ENCODE peak calls at places on chromosomes 6 and 20, in eight cellular contexts. R is HepG2, I is GM12865, Q is tibial nerve, A is WERI-Rb-1, D is HFFc6, Y is progenitor cell of endocrine pancreas, O is uterus. H is an unnamed sample.

GRCh38 chr6:46156701-46157100 is 14.1 kb downstream of the ENPP5 start:
- DNase-seq in Q (no peak), D (no peak), A (no peak), I (no peak), Y (no peak), O (no peak), R (no peak), H (no peak)

GRCh38 chr6:53240139-53240538 is 91.5 kb upstream of the GCM1 start:
- DNase-seq in A (no peak), O (no peak), Q (no peak), Y (no peak), I (no peak), D (no peak), R (no peak), H (no peak)

GRCh38 chr6:2935566-2936291 is 32.6 kb upstream of the SERPINB9 start:
- DNase-seq in D (no peak), R (no peak), Y (no peak), A (peak; percentile 5), I (no peak), O (no peak), Q (no peak), H (no peak)

GRCh38 chr20:23161968-23162696 is 76.0 kb upstream of the CD93 start:
- DNase-seq in Y (no peak), A (no peak), R (peak; percentile 73), Q (peak; percentile 76), D (no peak), I (peak; percentile 78), O (peak; percentile 43), H (no peak)

GRCh38 chr6:15355683-15356099 is 109.8 kb downstream of the JARID2 start:
- DNase-seq in Y (no peak), D (no peak), I (peak; percentile 47), A (no peak), R (no peak), Q (no peak), O (no peak), H (no peak)

GRCh38 chr6:116536216-116536621 is 9.3 kb downstream of the TRAPPC3L start:
- DNase-seq in R (peak; percentile 73), A (peak; percentile 11), O (no peak), Y (no peak), D (peak; percentile 62), Q (no peak), I (peak; percentile 65), H (no peak)

GRCh38 chr6:17339308-17339670 is 54.1 kb upstream of the CAP2 start:
- DNase-seq in I (no peak), A (no peak), D (no peak), R (no peak), Q (no peak), O (no peak), Y (no peak), H (no peak)

GRCh38 chr20:18001131-18001921 is 32.5 kb downstream of the MGME1 start:
- DNase-seq in Y (no peak), A (no peak), R (peak; percentile 90), O (peak; percentile 74), D (peak; percentile 12), I (no peak), Q (peak; percentile 48), H (no peak)

GRCh38 chr6:130240232-130240631 is 17.5 kb upstream of the SAMD3 start:
- DNase-seq in A (no peak), I (no peak), O (no peak), Q (no peak), Y (no peak), R (no peak), D (peak; percentile 68), H (no peak)

GRCh38 chr6:155377061-155377460 is 62.8 kb upstream of the TFB1M start:
- DNase-seq in O (no peak), I (no peak), Q (no peak), Y (no peak), R (no peak), D (peak; percentile 90), A (no peak), H (no peak)

GRCh38 chr6:2579241-2579761 is 171.4 kb downstream of the MYLK4 start:
- DNase-seq in D (no peak), R (no peak), I (no peak), Y (no peak), O (no peak), A (no peak), Q (no peak), H (no peak)

GRCh38 chr20:34791289-34792020 is 34.0 kb downstream of the NCOA6 start:
- DNase-seq in D (peak; percentile 56), A (no peak), O (no peak), I (no peak), Q (no peak), R (no peak), Y (no peak), H (no peak)

GRCh38 chr20:48826883-48827771 is 672 bp downstream of the PREX1 start:
- DNase-seq in I (peak; percentile 66), A (peak; percentile 47), O (no peak), R (no peak), Q (no peak), Y (no peak), D (no peak), H (no peak)

GRCh38 chr6:12977851-12978250 is 261.3 kb downstream of the PHACTR1 start:
- DNase-seq in R (no peak), A (no peak), Q (no peak), I (no peak), O (no peak), Y (no peak), D (no peak), H (no peak)

GRCh38 chr6:39543950-39544349 is 181.3 kb downstream of the KIF6 start:
- DNase-seq in A (no peak), Y (no peak), O (no peak), Q (no peak), D (no peak), I (no peak), R (no peak), H (no peak)

GRCh38 chr6:43037197-43037596 is 15.8 kb downstream of the RRP36 start:
- DNase-seq in A (no peak), D (no peak), O (no peak), Y (no peak), I (no peak), R (no peak), Q (no peak), H (no peak)

GRCh38 chr20:46004813-46005505 is 3.7 kb upstream of the MMP9 start:
- DNase-seq in O (no peak), I (peak; percentile 46), A (no peak), Y (no peak), R (no peak), Q (no peak), D (no peak), H (no peak)

GRCh38 chr20:16785221-16785620 is 37.1 kb downstream of the OTOR start:
- DNase-seq in O (no peak), D (peak; percentile 3), A (no peak), I (no peak), Y (no peak), R (no peak), Q (no peak), H (no peak)

GRCh38 chr20:12570371-12570770 is 438.4 kb upstream of the SPTLC3 start:
- DNase-seq in I (no peak), Q (no peak), R (peak; percentile 76), O (no peak), A (peak; percentile 82), D (no peak), Y (no peak), H (no peak)
- TF ChIP-seq CTCF in I (no peak), Q (no peak), R (peak; percentile 77), O (no peak), A (peak; percentile 81), D (no peak), Y (peak; percentile 68), H (peak; percentile 41)

GRCh38 chr6:161374971-161375873 is 101.4 kb upstream of the AGPAT4 start:
- DNase-seq in I (peak; percentile 27), R (peak; percentile 9), Q (peak; percentile 39), O (peak; percentile 43), Y (no peak), D (no peak), A (no peak), H (no peak)
- TF ChIP-seq CTCF in I (no peak), R (no peak), Q (no peak), O (no peak), Y (peak; percentile 51), D (peak; percentile 32), A (peak; percentile 36), H (no peak)

DNA sequence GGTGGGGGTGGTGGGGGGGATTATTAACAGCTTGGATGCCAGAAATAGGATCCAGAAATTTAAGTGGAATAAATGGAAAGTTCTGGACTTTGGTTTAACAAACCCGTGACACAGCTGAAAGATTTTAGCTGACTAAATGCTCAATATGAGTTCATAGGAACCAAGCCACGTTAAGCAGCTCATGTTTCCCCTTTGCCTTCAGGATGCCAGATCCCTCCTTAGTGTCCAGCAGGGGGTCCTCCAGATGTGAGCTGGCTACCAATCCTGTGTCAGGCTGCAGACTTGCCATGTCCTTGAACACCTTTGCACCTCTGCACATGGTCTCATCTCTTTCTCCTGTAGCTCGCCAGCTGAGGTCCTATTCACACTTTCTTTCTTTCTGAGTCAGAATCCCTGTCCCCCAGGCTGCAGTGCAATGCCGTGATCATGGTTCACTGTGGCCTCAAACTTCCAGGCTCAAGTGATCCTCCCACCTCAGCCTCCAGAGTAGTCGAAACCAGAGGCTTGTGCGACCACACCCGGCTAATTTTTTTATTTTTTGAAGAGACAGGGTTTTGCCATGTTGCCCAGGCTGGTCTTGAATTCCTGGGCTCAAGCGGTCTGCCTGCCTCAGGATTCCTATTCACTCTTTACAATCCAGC is 133.3 kb upstream of the ARMC2 start:
- DNase-seq in R (peak; percentile 20), A (no peak), I (no peak), Q (no peak), O (no peak), D (no peak), Y (no peak), H (no peak)
- TF ChIP-seq CTCF in R (peak; percentile 50), A (peak; percentile 23), I (no peak), Q (no peak), O (no peak), D (peak; percentile 46), Y (no peak), H (no peak)

GRCh38 chr6:134331255-134331654 is 13.3 kb upstream of the SGK1 start:
- DNase-seq in D (no peak), Y (no peak), R (no peak), Q (no peak), O (no peak), A (no peak), I (peak; percentile 52), H (no peak)

GRCh38 chr6:134330555-134330954 is 12.6 kb upstream of the SGK1 start:
- DNase-seq in Q (no peak), R (no peak), O (no peak), A (no peak), I (no peak), D (no peak), Y (no peak), H (no peak)

GRCh38 chr6:134328792-134329191 is 10.9 kb upstream of the SGK1 start:
- DNase-seq in I (no peak), R (no peak), Q (no peak), O (no peak), Y (no peak), D (no peak), A (no peak), H (no peak)

GRCh38 chr6:134324766-134325165 is 6.9 kb upstream of the SGK1 start:
- DNase-seq in Q (no peak), I (no peak), D (no peak), O (no peak), Y (no peak), A (no peak), R (no peak), H (no peak)

DNA sequence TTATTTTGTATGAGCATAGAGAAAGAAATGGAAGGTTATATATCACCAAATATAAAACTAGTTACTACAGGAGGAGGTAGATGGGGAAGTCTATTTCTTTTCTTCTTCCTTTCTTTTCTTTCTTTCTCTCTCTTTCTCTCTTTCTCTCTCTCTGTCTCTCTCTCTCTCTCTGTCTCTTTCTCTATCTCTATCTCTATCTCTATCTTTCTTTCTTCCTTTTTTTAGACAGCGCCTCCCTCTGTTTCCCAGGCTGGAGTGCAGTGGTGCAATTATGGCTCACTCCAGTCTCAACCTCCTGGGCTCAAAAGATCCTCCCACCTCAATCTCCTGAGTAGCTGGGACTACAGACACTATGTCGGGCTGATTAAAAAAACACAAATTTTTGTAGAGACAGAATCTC is 10.2 kb upstream of the SGK1 start:
- DNase-seq in Y (no peak), O (no peak), R (no peak), Q (no peak), I (no peak), A (no peak), D (no peak), H (no peak)
- TF ChIP-seq CTCF in Y (no peak), O (no peak), R (no peak), Q (no peak), I (no peak), A (no peak), D (no peak), H (no peak)

H was measured in D721Med.